ENCODE peak calls at places on chromosomes 12 and 14, in eight cellular contexts. One of them, this sample, is unnamed.

GRCh38 chr12:116244001-116244400 is 33.5 kb downstream of the MED13L start:
- DNase-seq in A549: peak; percentile 30
- DNase-seq in epithelial cell of esophagus: peak; percentile 64
- DNase-seq in choroid plexus epithelial cell: peak; percentile 66
- DNase-seq in AG10803: no peak
- DNase-seq in AG09309: no peak
- DNase-seq in fibroblast of the aortic adventitia: no peak
- DNase-seq in lower lobe of right lung: no peak
- DNase-seq in this sample: no peak

GRCh38 chr12:28893365-28893764 is 255.7 kb upstream of the FAR2 start:
- DNase-seq in lower lobe of right lung: no peak
- DNase-seq in AG10803: peak; percentile 81
- DNase-seq in epithelial cell of esophagus: no peak
- DNase-seq in A549: no peak
- DNase-seq in fibroblast of the aortic adventitia: peak; percentile 88
- DNase-seq in choroid plexus epithelial cell: peak; percentile 47
- DNase-seq in AG09309: peak; percentile 71
- DNase-seq in this sample: no peak

GRCh38 chr12:54210400-54210790 is 21.6 kb upstream of the SMUG1 start:
- DNase-seq in A549: no peak
- DNase-seq in lower lobe of right lung: no peak
- DNase-seq in fibroblast of the aortic adventitia: no peak
- DNase-seq in choroid plexus epithelial cell: no peak
- DNase-seq in AG09309: no peak
- DNase-seq in epithelial cell of esophagus: no peak
- DNase-seq in AG10803: no peak
- DNase-seq in this sample: no peak

GRCh38 chr12:8077207-8077606 is 4.9 kb upstream of the NECAP1 start:
- DNase-seq in fibroblast of the aortic adventitia: peak; percentile 25
- DNase-seq in AG09309: peak; percentile 24
- DNase-seq in AG10803: peak; percentile 42
- DNase-seq in A549: no peak
- DNase-seq in lower lobe of right lung: no peak
- DNase-seq in choroid plexus epithelial cell: no peak
- DNase-seq in epithelial cell of esophagus: peak; percentile 84
- DNase-seq in this sample: no peak

GRCh38 chr14:64704145-64704742 is at the start of gene PLEKHG3:
- DNase-seq in A549: peak; percentile 79
- DNase-seq in fibroblast of the aortic adventitia: peak; percentile 65
- DNase-seq in epithelial cell of esophagus: peak; percentile 87
- DNase-seq in lower lobe of right lung: peak; percentile 84
- DNase-seq in choroid plexus epithelial cell: peak; percentile 67
- DNase-seq in AG10803: peak; percentile 68
- DNase-seq in AG09309: no peak
- DNase-seq in this sample: peak; percentile 74

GRCh38 chr12:106709068-106709511 is 65.4 kb upstream of the RIC8B start:
- DNase-seq in AG09309: no peak
- DNase-seq in A549: no peak
- DNase-seq in epithelial cell of esophagus: no peak
- DNase-seq in fibroblast of the aortic adventitia: no peak
- DNase-seq in AG10803: no peak
- DNase-seq in lower lobe of right lung: peak; percentile 50
- DNase-seq in choroid plexus epithelial cell: no peak
- DNase-seq in this sample: no peak

GRCh38 chr12:94593822-94594442 is 56.4 kb downstream of the TMCC3 start:
- DNase-seq in A549: no peak
- DNase-seq in fibroblast of the aortic adventitia: no peak
- DNase-seq in epithelial cell of esophagus: no peak
- DNase-seq in AG10803: no peak
- DNase-seq in AG09309: no peak
- DNase-seq in lower lobe of right lung: no peak
- DNase-seq in choroid plexus epithelial cell: no peak
- DNase-seq in this sample: no peak

GRCh38 chr14:76919431-76919810 is 93.2 kb downstream of the LRRC74A start:
- DNase-seq in choroid plexus epithelial cell: no peak
- DNase-seq in lower lobe of right lung: no peak
- DNase-seq in AG09309: no peak
- DNase-seq in epithelial cell of esophagus: peak; percentile 18
- DNase-seq in AG10803: no peak
- DNase-seq in fibroblast of the aortic adventitia: peak; percentile 39
- DNase-seq in A549: no peak
- DNase-seq in this sample: no peak

GRCh38 chr12:111991946-111992345 is 21.0 kb downstream of the TMEM116 start:
- DNase-seq in AG09309: no peak
- DNase-seq in choroid plexus epithelial cell: peak; percentile 36
- DNase-seq in epithelial cell of esophagus: no peak
- DNase-seq in lower lobe of right lung: no peak
- DNase-seq in fibroblast of the aortic adventitia: no peak
- DNase-seq in AG10803: peak; percentile 37
- DNase-seq in A549: no peak
- DNase-seq in this sample: no peak

GRCh38 chr12:18430425-18431048 is 169.2 kb downstream of the PIK3C2G start:
- DNase-seq in lower lobe of right lung: no peak
- DNase-seq in AG10803: peak; percentile 68
- DNase-seq in A549: peak; percentile 50
- DNase-seq in fibroblast of the aortic adventitia: peak; percentile 82
- DNase-seq in AG09309: peak; percentile 16
- DNase-seq in epithelial cell of esophagus: peak; percentile 59
- DNase-seq in choroid plexus epithelial cell: peak; percentile 84
- DNase-seq in this sample: peak; percentile 50

GRCh38 chr14:39668449-39668848 is 236.2 kb upstream of the FBXO33 start:
- DNase-seq in A549: no peak
- DNase-seq in epithelial cell of esophagus: no peak
- DNase-seq in choroid plexus epithelial cell: no peak
- DNase-seq in lower lobe of right lung: no peak
- DNase-seq in AG10803: no peak
- DNase-seq in fibroblast of the aortic adventitia: no peak
- DNase-seq in AG09309: no peak
- DNase-seq in this sample: no peak

GRCh38 chr12:21561158-21561557 is 35.1 kb downstream of the SPX start:
- DNase-seq in A549: no peak
- DNase-seq in choroid plexus epithelial cell: peak; percentile 41
- DNase-seq in AG09309: no peak
- DNase-seq in AG10803: no peak
- DNase-seq in fibroblast of the aortic adventitia: no peak
- DNase-seq in lower lobe of right lung: no peak
- DNase-seq in epithelial cell of esophagus: no peak
- DNase-seq in this sample: no peak

GRCh38 chr12:132153501-132154340 is 9.5 kb downstream of the NOC4L start:
- DNase-seq in AG10803: peak; percentile 63
- DNase-seq in A549: peak; percentile 82
- DNase-seq in lower lobe of right lung: peak; percentile 74
- DNase-seq in fibroblast of the aortic adventitia: peak; percentile 70
- DNase-seq in choroid plexus epithelial cell: peak; percentile 84
- DNase-seq in AG09309: peak; percentile 23
- DNase-seq in epithelial cell of esophagus: peak; percentile 69
- DNase-seq in this sample: peak; percentile 61

GRCh38 chr14:79564371-79564770 is 646.9 kb downstream of the DIO2 start:
- DNase-seq in lower lobe of right lung: no peak
- DNase-seq in A549: no peak
- DNase-seq in fibroblast of the aortic adventitia: peak; percentile 54
- DNase-seq in epithelial cell of esophagus: no peak
- DNase-seq in AG10803: no peak
- DNase-seq in AG09309: no peak
- DNase-seq in choroid plexus epithelial cell: peak; percentile 67
- DNase-seq in this sample: no peak

GRCh38 chr14:64123241-64123956 is 170.8 kb downstream of the ESR2 start:
- DNase-seq in fibroblast of the aortic adventitia: no peak
- DNase-seq in epithelial cell of esophagus: no peak
- DNase-seq in AG09309: no peak
- DNase-seq in choroid plexus epithelial cell: no peak
- DNase-seq in A549: no peak
- DNase-seq in AG10803: no peak
- DNase-seq in lower lobe of right lung: no peak
- DNase-seq in this sample: no peak

GRCh38 chr12:16807731-16808130 is 201.8 kb upstream of the LMO3 start:
- DNase-seq in fibroblast of the aortic adventitia: no peak
- DNase-seq in choroid plexus epithelial cell: no peak
- DNase-seq in AG10803: no peak
- DNase-seq in lower lobe of right lung: no peak
- DNase-seq in AG09309: no peak
- DNase-seq in A549: no peak
- DNase-seq in epithelial cell of esophagus: no peak
- DNase-seq in this sample: no peak

GRCh38 chr12:20624718-20625117 is 70.4 kb upstream of the SLCO1C1 start:
- DNase-seq in AG09309: no peak
- DNase-seq in epithelial cell of esophagus: peak; percentile 13
- DNase-seq in choroid plexus epithelial cell: peak; percentile 41
- DNase-seq in AG10803: peak; percentile 22
- DNase-seq in lower lobe of right lung: no peak
- DNase-seq in A549: peak; percentile 79
- DNase-seq in fibroblast of the aortic adventitia: peak; percentile 34
- DNase-seq in this sample: peak; percentile 16

GRCh38 chr12:57280234-57281062 is 29.5 kb upstream of the STAC3 start:
- DNase-seq in epithelial cell of esophagus: peak; percentile 95
- DNase-seq in A549: peak; percentile 89
- DNase-seq in AG10803: peak; percentile 85
- DNase-seq in AG09309: peak; percentile 79
- DNase-seq in choroid plexus epithelial cell: peak; percentile 93
- DNase-seq in fibroblast of the aortic adventitia: peak; percentile 93
- DNase-seq in lower lobe of right lung: no peak
- DNase-seq in this sample: no peak

GRCh38 chr12:57273516-57273915 is 22.5 kb upstream of the STAC3 start:
- DNase-seq in AG09309: no peak
- DNase-seq in choroid plexus epithelial cell: no peak
- DNase-seq in epithelial cell of esophagus: no peak
- DNase-seq in lower lobe of right lung: no peak
- DNase-seq in fibroblast of the aortic adventitia: no peak
- DNase-seq in AG10803: no peak
- DNase-seq in A549: no peak
- DNase-seq in this sample: no peak

GRCh38 chr12:57272337-57273151 is 21.6 kb upstream of the STAC3 start:
- DNase-seq in epithelial cell of esophagus: no peak
- DNase-seq in choroid plexus epithelial cell: peak; percentile 20
- DNase-seq in fibroblast of the aortic adventitia: no peak
- DNase-seq in AG09309: no peak
- DNase-seq in lower lobe of right lung: no peak
- DNase-seq in A549: no peak
- DNase-seq in AG10803: peak; percentile 61
- DNase-seq in this sample: no peak

GRCh38 chr12:57278465-57279453 is 27.8 kb upstream of the STAC3 start:
- DNase-seq in A549: no peak
- DNase-seq in AG09309: no peak
- DNase-seq in epithelial cell of esophagus: no peak
- DNase-seq in AG10803: no peak
- DNase-seq in fibroblast of the aortic adventitia: no peak
- DNase-seq in lower lobe of right lung: no peak
- DNase-seq in choroid plexus epithelial cell: no peak
- DNase-seq in this sample: no peak

DNA sequence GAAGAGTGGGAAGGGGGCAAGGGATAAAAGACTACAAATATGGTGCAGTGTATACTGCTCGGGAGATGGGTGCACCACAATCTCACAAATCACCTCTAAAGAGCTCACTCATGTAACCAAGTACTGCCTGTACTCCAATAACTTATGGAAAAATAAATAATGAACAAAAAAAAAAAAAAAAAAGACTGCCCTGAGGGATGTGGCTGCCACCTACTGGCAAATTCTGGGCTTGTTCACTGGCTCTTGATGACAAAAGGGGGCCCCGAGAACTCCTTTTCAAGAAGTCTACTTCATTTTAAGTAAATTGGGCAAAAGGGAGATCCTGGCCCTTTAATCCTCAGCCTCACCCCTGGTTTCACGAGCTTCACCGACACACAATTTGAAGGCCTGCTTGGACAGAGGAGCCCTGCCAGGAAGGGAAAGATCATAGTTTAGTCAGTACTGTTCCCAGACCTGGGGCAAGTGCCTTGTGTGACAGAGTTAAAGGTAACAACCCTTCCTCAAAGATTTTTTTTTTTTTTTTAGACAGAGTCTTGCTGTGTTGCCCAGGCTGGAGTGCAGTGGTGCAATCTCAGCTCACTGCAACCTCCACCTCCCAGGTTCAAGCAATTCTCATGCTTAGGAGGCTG is 26.1 kb upstream of the STAC3 start:
- DNase-seq in choroid plexus epithelial cell: peak; percentile 60
- DNase-seq in AG09309: no peak
- DNase-seq in A549: peak; percentile 55
- DNase-seq in epithelial cell of esophagus: peak; percentile 16
- DNase-seq in fibroblast of the aortic adventitia: peak; percentile 40
- DNase-seq in AG10803: peak; percentile 25
- DNase-seq in lower lobe of right lung: no peak
- DNase-seq in this sample: no peak
- TF ChIP-seq CTCF in choroid plexus epithelial cell: peak; percentile 70
- TF ChIP-seq CTCF in AG09309: peak; percentile 52
- TF ChIP-seq CTCF in A549: peak; percentile 55
- TF ChIP-seq CTCF in epithelial cell of esophagus: peak; percentile 16
- TF ChIP-seq CTCF in fibroblast of the aortic adventitia: peak; percentile 56
- TF ChIP-seq CTCF in AG10803: peak; percentile 47
- TF ChIP-seq CTCF in lower lobe of right lung: no peak
- TF ChIP-seq CTCF in this sample: peak; percentile 51

GRCh38 chr14:106564058-106564643 is 1037.8 kb downstream of the TMEM121 start:
- DNase-seq in epithelial cell of esophagus: no peak
- DNase-seq in fibroblast of the aortic adventitia: no peak
- DNase-seq in AG10803: no peak
- DNase-seq in A549: peak; percentile 41
- DNase-seq in choroid plexus epithelial cell: no peak
- DNase-seq in AG09309: no peak
- DNase-seq in lower lobe of right lung: peak; percentile 57
- DNase-seq in this sample: no peak
- TF ChIP-seq CTCF in epithelial cell of esophagus: no peak
- TF ChIP-seq CTCF in fibroblast of the aortic adventitia: no peak
- TF ChIP-seq CTCF in AG10803: no peak
- TF ChIP-seq CTCF in A549: no peak
- TF ChIP-seq CTCF in choroid plexus epithelial cell: peak; percentile 14
- TF ChIP-seq CTCF in AG09309: no peak
- TF ChIP-seq CTCF in lower lobe of right lung: peak; percentile 59
- TF ChIP-seq CTCF in this sample: no peak

GRCh38 chr14:61469771-61470170 is 148.4 kb downstream of the PRKCH start:
- DNase-seq in AG09309: no peak
- DNase-seq in A549: no peak
- DNase-seq in lower lobe of right lung: no peak
- DNase-seq in choroid plexus epithelial cell: no peak
- DNase-seq in AG10803: no peak
- DNase-seq in fibroblast of the aortic adventitia: no peak
- DNase-seq in epithelial cell of esophagus: no peak
- DNase-seq in this sample: no peak
- TF ChIP-seq CTCF in AG09309: no peak
- TF ChIP-seq CTCF in A549: no peak
- TF ChIP-seq CTCF in lower lobe of right lung: no peak
- TF ChIP-seq CTCF in choroid plexus epithelial cell: no peak
- TF ChIP-seq CTCF in AG10803: no peak
- TF ChIP-seq CTCF in fibroblast of the aortic adventitia: no peak
- TF ChIP-seq CTCF in epithelial cell of esophagus: no peak
- TF ChIP-seq CTCF in this sample: no peak

DNA sequence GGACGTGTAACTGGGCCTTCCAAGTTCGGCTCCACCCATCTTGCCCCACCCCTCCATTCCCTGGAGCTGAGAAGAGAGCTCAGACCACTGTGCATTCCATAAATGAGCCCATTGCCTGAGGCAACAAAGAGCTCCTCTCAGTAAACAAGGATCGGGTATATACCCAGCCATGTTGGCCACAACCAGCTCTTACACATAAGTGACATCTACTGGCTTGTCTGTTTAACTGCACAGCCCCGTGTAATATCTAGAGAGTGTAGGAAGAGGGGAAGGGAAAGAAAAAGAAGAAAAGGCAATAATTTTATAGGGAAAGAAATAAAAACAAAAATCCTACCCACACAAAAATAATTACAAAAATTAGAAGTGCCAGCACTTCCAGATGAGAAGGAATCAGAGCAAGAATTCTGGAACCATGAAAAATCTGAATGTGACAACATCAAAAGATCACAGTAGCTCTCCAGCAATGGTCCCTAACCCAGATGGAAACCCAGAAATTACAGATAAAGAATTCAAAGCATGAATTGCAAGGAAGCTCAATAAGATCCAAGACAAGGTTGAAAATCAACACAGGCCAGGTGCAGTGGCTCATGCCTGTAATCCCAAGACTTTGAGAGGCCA is 308.1 kb downstream of the RPAP3 start:
- DNase-seq in epithelial cell of esophagus: peak; percentile 87
- DNase-seq in fibroblast of the aortic adventitia: peak; percentile 77
- DNase-seq in AG10803: peak; percentile 81
- DNase-seq in AG09309: peak; percentile 76
- DNase-seq in lower lobe of right lung: no peak
- DNase-seq in choroid plexus epithelial cell: peak; percentile 89
- DNase-seq in A549: peak; percentile 95
- DNase-seq in this sample: no peak
- TF ChIP-seq CTCF in epithelial cell of esophagus: peak; percentile 71
- TF ChIP-seq CTCF in fibroblast of the aortic adventitia: peak; percentile 55
- TF ChIP-seq CTCF in AG10803: peak; percentile 62
- TF ChIP-seq CTCF in AG09309: peak; percentile 69
- TF ChIP-seq CTCF in lower lobe of right lung: peak; percentile 52
- TF ChIP-seq CTCF in choroid plexus epithelial cell: peak; percentile 82
- TF ChIP-seq CTCF in A549: peak; percentile 55
- TF ChIP-seq CTCF in this sample: peak; percentile 48